ENCODE peak calls at places on chromosomes 1 and 21, in eight cellular contexts. O is astrocyte of the spinal cord, N is IMR-90, J is K562, A is cardiac muscle cell, K is fibroblast of lung, V is osteoblast, R is tibial artery. E is an unnamed sample.

GRCh38 chr1:17765444-17766411 is 10.6 kb downstream of the ACTL8 start:
- DNase-seq in O (peak), N (peak), J (no peak), A (peak), K (peak), V (peak), R (no peak), E (peak)

GRCh38 chr1:42680921-42681683 is 1.1 kb upstream of the YBX1 start:
- DNase-seq in O (peak), N (no peak), J (peak), A (peak), K (peak), V (no peak), R (no peak), E (no peak)

GRCh38 chr1:228045871-228046270 is 36.6 kb upstream of the ARF1 start:
- DNase-seq in O (no peak), N (no peak), J (no peak), A (no peak), K (no peak), V (no peak), R (no peak), E (no peak)

GRCh38 chr1:244065063-244065788 is 14.1 kb downstream of the ZBTB18 start:
- DNase-seq in O (no peak), N (peak), J (no peak), A (no peak), K (peak), V (no peak), R (no peak), E (no peak)

GRCh38 chr1:150001415-150001814 is 9.1 kb downstream of the OTUD7B start:
- DNase-seq in O (no peak), N (no peak), J (peak), A (peak), K (peak), V (no peak), R (no peak), E (no peak)

GRCh38 chr1:65979645-65980044 is 186.9 kb downstream of the PDE4B start:
- DNase-seq in O (no peak), N (no peak), J (no peak), A (no peak), K (no peak), V (no peak), R (no peak), E (no peak)

GRCh38 chr21:27202301-27202700 is 235.4 kb upstream of the ADAMTS5 start:
- DNase-seq in O (no peak), N (no peak), J (no peak), A (no peak), K (no peak), V (no peak), R (no peak), E (no peak)

GRCh38 chr1:7476861-7477534 is 294.1 kb upstream of the VAMP3 start:
- DNase-seq in O (no peak), N (no peak), J (no peak), A (peak), K (no peak), V (peak), R (no peak), E (no peak)

GRCh38 chr1:32786856-32787255 is 30.3 kb downstream of the YARS1 start:
- DNase-seq in O (no peak), N (no peak), J (no peak), A (peak), K (peak), V (no peak), R (no peak), E (no peak)

GRCh38 chr21:33360281-33360680 is 35.5 kb downstream of the IFNAR1 start:
- DNase-seq in O (peak), N (peak), J (no peak), A (peak), K (peak), V (peak), R (no peak), E (no peak)

GRCh38 chr1:26693557-26694184 is 2.1 kb upstream of the ARID1A start:
- DNase-seq in O (no peak), N (no peak), J (no peak), A (no peak), K (no peak), V (peak), R (no peak), E (no peak)

GRCh38 chr1:26696191-26696644 is 403 bp downstream of the ARID1A start:
- DNase-seq in O (no peak), N (no peak), J (no peak), A (no peak), K (no peak), V (no peak), R (no peak), E (no peak)

GRCh38 chr1:246329900-246330299 is 177.2 kb downstream of the SMYD3 start:
- DNase-seq in O (no peak), N (no peak), J (no peak), A (no peak), K (peak), V (no peak), R (no peak), E (no peak)

GRCh38 chr1:198934901-198935301 is 296.1 kb downstream of the PTPRC start:
- DNase-seq in O (no peak), N (peak), J (no peak), A (peak), K (peak), V (no peak), R (no peak), E (no peak)

GRCh38 chr1:100624886-100625430 is 87.0 kb downstream of the GPR88 start:
- DNase-seq in O (peak), N (peak), J (no peak), A (no peak), K (peak), V (no peak), R (no peak), E (no peak)

GRCh38 chr21:45641480-45642035 is 2.0 kb upstream of the PCBP3 start:
- DNase-seq in O (no peak), N (no peak), J (no peak), A (peak), K (no peak), V (peak), R (no peak), E (no peak)

GRCh38 chr1:204408074-204408507 is 3.5 kb downstream of the PPP1R15B start:
- DNase-seq in O (peak), N (peak), J (peak), A (peak), K (peak), V (no peak), R (peak), E (no peak)

GRCh38 chr1:231315887-231316286 is 21.8 kb downstream of the EXOC8 start:
- DNase-seq in O (peak), N (peak), J (peak), A (peak), K (no peak), V (no peak), R (no peak), E (no peak)

GRCh38 chr1:55275151-55275748 is 60.1 kb upstream of the USP24 start:
- DNase-seq in O (peak), N (peak), J (peak), A (peak), K (peak), V (no peak), R (no peak), E (no peak)

GRCh38 chr1:113895084-113895483 is 7.7 kb upstream of the BCL2L15 start:
- DNase-seq in O (no peak), N (no peak), J (no peak), A (no peak), K (no peak), V (no peak), R (no peak), E (no peak)

GRCh38 chr1:244154882-244155531 is 103.9 kb downstream of the ZBTB18 start:
- DNase-seq in O (peak), N (no peak), J (no peak), A (no peak), K (no peak), V (no peak), R (no peak), E (no peak)

GRCh38 chr1:205261946-205262668 is 34.4 kb downstream of the TMCC2 start:
- DNase-seq in O (peak), N (peak), J (no peak), A (peak), K (peak), V (peak), R (no peak), E (no peak)

GRCh38 chr1:231357831-231358354 is 19.8 kb downstream of the SPRTN start:
- DNase-seq in O (peak), N (peak), J (peak), A (peak), K (peak), V (peak), R (peak), E (peak)

GRCh38 chr21:34761758-34762330 is 93.0 kb downstream of the CLIC6 start:
- DNase-seq in O (no peak), N (no peak), J (no peak), A (no peak), K (peak), V (peak), R (no peak), E (no peak)

GRCh38 chr1:166283190-166283589 is 116.4 kb upstream of the FAM78B start:
- DNase-seq in O (no peak), N (no peak), J (no peak), A (no peak), K (no peak), V (no peak), R (no peak), E (no peak)

GRCh38 chr1:23634840-23635642 is 56.6 kb upstream of the RPL11 start:
- DNase-seq in O (peak), N (peak), J (peak), A (peak), K (peak), V (peak), R (peak), E (peak)

GRCh38 chr1:5220421-5220820 is 566.0 kb downstream of the AJAP1 start:
- DNase-seq in O (no peak), N (no peak), J (no peak), A (no peak), K (no peak), V (no peak), R (no peak), E (no peak)

GRCh38 chr1:60911980-60912692 is 170.2 kb upstream of the NFIA start:
- DNase-seq in O (no peak), N (no peak), J (no peak), A (no peak), K (no peak), V (no peak), R (peak), E (no peak)

GRCh38 chr1:35288761-35289160 is 20.3 kb downstream of the ZMYM4 start:
- DNase-seq in O (peak), N (peak), J (no peak), A (peak), K (peak), V (no peak), R (no peak), E (no peak)

GRCh38 chr1:20167126-20167525 is 18.8 kb upstream of the UBXN10 start:
- DNase-seq in O (no peak), N (no peak), J (no peak), A (no peak), K (no peak), V (no peak), R (no peak), E (no peak)

DNA sequence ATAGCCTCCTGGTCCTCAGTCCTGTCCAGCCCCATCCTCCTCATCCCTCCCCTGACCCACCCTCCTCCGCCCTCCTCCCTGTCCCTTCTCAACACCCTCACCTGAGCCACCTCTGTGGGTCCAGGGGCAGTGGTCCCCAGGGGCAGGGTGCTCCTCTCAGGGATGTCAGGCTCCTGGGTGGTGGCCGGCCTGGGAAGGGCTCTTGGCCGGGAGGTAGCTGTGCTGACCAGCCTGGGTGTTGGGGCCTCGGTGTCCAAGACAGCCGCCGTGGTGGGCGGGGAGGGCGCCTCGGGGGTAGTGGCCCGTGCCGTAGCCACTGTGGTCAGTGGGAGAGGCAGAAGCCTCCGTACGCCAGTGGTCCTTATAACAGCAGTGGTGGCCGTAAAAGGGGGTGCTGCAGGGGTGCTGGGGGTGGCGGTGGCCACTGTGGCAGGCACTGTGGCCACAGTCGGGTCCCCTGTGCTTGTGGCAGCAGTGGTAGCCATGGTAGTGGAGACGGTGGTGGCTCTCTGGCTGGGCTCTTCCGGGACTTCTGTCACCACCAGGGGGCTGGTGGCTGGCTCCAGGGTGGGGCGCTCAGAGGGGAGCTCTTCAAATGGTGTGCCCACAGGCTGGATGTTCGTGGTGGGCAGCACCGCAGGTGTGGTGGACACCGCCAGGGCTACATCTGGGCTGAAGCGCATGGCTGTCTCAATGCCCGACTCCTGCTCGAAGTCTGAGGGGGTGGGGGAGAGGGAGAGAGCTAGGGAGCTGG is 31.9 kb downstream of the SDC3 start:
- DNase-seq in O (no peak), N (no peak), J (no peak), A (no peak), K (no peak), V (peak), R (no peak), E (no peak)
- TF ChIP-seq CTCF in O (peak), N (no peak), J (no peak), A (peak), K (no peak), V (no peak), R (no peak), E (no peak)

DNA sequence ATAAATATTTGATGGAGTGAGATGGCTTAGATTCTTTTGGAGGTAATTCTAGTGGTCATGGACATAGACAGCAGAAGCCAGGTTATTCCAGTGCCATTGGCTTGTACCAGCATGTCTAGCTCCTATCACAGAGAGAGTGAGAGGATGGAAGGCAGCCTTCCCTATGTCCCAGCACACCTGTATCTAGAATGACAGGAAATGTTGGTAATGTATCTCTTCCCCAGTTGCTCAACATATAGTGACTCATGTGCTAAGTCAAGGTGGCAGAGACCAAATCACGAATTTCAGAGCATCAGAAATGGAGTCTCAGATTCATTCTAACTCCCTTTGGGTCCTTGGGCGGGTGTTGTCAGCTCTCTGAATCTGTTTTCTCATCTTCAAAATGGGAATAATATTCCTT is 28.4 kb downstream of the METTL13 start:
- DNase-seq in O (no peak), N (no peak), J (no peak), A (no peak), K (no peak), V (no peak), R (no peak), E (no peak)
- H3K4me3 ChIP-seq in O (no peak), N (no peak), J (no peak), A (no peak), K (no peak), V (no peak), R (no peak), E (no peak)

DNA sequence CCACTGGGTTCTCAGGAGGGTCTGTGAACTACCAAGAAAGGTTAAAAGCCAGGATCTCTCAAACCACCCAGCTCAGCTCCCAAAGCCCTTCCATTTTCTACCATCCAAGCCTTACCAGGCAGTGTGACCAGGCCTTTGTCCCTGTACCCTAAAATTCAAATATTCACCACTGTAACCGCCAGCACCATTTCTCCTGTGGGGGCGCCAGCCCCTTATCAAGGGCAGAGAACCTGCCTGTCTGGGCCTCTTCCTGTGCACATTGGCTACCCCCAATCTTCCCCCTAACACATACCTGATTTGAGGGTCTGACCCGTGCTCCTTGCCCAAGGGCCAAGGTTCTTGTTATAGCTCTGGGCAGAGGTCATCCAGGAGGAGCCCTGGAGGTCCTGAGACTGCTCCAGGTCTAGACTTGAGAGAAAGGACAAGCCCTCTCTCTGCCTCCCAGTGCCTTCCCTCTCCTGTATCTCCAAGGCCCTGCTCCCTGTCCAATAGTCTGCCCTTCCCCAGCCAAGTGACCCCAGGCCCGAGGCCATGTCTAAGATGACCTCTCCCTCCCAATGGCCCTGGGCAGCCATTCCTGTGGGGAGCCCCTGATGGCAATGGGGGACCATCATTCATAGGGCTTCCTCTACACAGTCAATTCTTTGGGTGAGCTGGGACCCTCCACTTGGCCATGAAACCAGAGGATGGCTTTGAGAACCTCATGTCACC is 78.5 kb downstream of the FHAD1 start:
- DNase-seq in O (no peak), N (no peak), J (no peak), A (no peak), K (no peak), V (no peak), R (no peak), E (no peak)
- TF ChIP-seq CTCF in O (no peak), N (no peak), J (peak), A (no peak), K (no peak), V (no peak), R (no peak), E (no peak)

DNA sequence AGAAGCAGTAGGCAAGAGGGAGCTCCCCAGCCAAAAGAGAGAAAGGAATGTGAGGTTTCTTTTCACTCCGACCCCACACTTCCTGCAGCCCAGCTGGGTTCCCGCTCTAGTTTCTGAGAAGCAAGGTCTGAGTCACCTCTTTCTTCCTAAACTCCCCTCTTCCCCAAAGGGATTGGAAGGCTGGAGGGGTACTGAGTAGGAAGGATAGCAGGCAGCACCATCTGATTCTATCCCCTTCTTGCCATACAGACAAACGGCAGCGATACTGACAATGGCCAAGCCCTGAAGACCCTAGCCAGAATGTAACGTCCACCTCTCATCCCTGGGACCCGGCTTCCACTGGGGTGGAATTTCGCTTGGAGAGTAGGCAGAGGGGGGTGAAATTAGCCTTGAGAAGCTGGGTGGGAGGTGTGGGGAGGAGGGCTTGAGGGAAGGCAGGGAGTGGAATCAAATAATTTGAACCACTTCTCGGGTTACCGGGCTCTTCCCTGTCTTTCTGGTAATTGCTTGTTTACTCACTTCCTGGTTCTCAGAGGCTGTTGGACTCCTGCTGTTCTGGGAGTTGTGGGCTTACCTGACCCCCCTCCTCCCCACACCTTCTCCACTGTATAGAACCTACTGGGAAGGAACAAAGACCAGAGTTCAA is 13.2 kb downstream of the IER5 start:
- DNase-seq in O (peak), N (peak), J (peak), A (peak), K (peak), V (peak), R (no peak), E (no peak)
- H3K4me3 ChIP-seq in O (no peak), N (no peak), J (no peak), A (no peak), K (no peak), V (peak), R (no peak), E (no peak)

E was measured in AG04449.